ENCODE peak calls at places on chromosomes 13 and 19, in eight cellular contexts. L is activated CD4-positive, alpha-beta T cell treated with anti-CD3 and anti-CD28 coated beads, Interleukin-2, amount 10 ng/mL, durations not matched to agents 7 days and 5 days; P is ureter; K is psoas muscle; B is A549; O is prostate gland; E is HT-29; M is BJ. X is an unnamed sample.
A peak's percentile ranks its signal among the peaks of the same experiment; 100 is the strongest.

GRCh38 chr13:50990540-50991506 is 81.2 kb downstream of the RNASEH2B start:
- DNase-seq in B (no peak), P (no peak), K (peak; percentile 51), L (no peak), M (peak; percentile 23), E (no peak), O (no peak), X (no peak)

GRCh38 chr13:100513987-100514670 is 74.5 kb downstream of the GGACT start:
- DNase-seq in O (no peak), P (no peak), K (no peak), M (no peak), E (no peak), L (no peak), B (no peak), X (no peak)

GRCh38 chr13:77309254-77309653 is 17.6 kb downstream of the MYCBP2 start:
- DNase-seq in K (no peak), E (no peak), L (no peak), O (no peak), M (no peak), P (no peak), B (no peak), X (no peak)

GRCh38 chr13:37681295-37682032 is 82.9 kb upstream of the POSTN start:
- DNase-seq in E (no peak), O (no peak), B (no peak), L (no peak), M (peak; percentile 79), P (no peak), K (no peak), X (no peak)

GRCh38 chr19:40609561-40610395 is 8.6 kb downstream of the LTBP4 start:
- DNase-seq in O (peak; percentile 88), L (peak; percentile 88), E (peak; percentile 99), K (peak; percentile 87), P (peak; percentile 96), M (no peak), B (peak; percentile 98), X (peak; percentile 97)

GRCh38 chr13:114064516-114065140 is 67.8 kb downstream of the RASA3 start:
- DNase-seq in E (no peak), P (no peak), L (no peak), M (no peak), B (no peak), K (peak; percentile 46), O (peak; percentile 36), X (no peak)

GRCh38 chr13:45303866-45304265 is 37.1 kb downstream of the TPT1 start:
- DNase-seq in M (no peak), K (no peak), O (no peak), L (no peak), P (no peak), E (no peak), B (no peak), X (no peak)

GRCh38 chr13:40283666-40284065 is 382.8 kb downstream of the FOXO1 start:
- DNase-seq in E (no peak), O (peak; percentile 30), M (no peak), K (no peak), B (no peak), P (no peak), L (no peak), X (no peak)

GRCh38 chr19:41945135-41945766 is 13.9 kb downstream of the RABAC1 start:
- DNase-seq in P (no peak), B (no peak), L (peak; percentile 79), E (no peak), M (no peak), O (peak; percentile 17), K (no peak), X (no peak)

GRCh38 chr19:47512183-47512947 is 2.5 kb downstream of the NAPA start:
- DNase-seq in O (peak; percentile 85), K (no peak), E (peak; percentile 77), L (peak; percentile 40), M (peak; percentile 9), P (peak; percentile 83), B (no peak), X (peak; percentile 76)

GRCh38 chr13:109010912-109011311 is 381.5 kb downstream of the MYO16 start:
- DNase-seq in K (no peak), M (no peak), E (no peak), L (no peak), B (no peak), O (no peak), P (no peak), X (no peak)

GRCh38 chr19:8209111-8209964 is at the start of gene CERS4:
- DNase-seq in O (peak; percentile 76), K (peak; percentile 78), L (peak; percentile 77), E (no peak), M (no peak), P (peak; percentile 76), B (peak; percentile 43), X (peak; percentile 77)

GRCh38 chr19:35718345-35719041 is 690 bp downstream of the KMT2B start:
- DNase-seq in M (no peak), O (no peak), E (peak; percentile 51), P (no peak), K (peak; percentile 40), L (peak; percentile 54), B (peak; percentile 50), X (peak; percentile 45)

GRCh38 chr13:98278068-98278619 is 101.1 kb upstream of the RNF113B start:
- DNase-seq in M (no peak), K (no peak), B (no peak), O (no peak), E (no peak), P (no peak), L (no peak), X (no peak)

GRCh38 chr13:26589754-26590153 is 32.3 kb downstream of the WASF3 start:
- DNase-seq in P (no peak), O (no peak), E (no peak), L (no peak), M (no peak), K (no peak), B (no peak), X (no peak)

GRCh38 chr13:111139874-111140561 is 24.9 kb downstream of the ARHGEF7 start:
- DNase-seq in B (no peak), M (no peak), O (no peak), L (no peak), P (no peak), K (no peak), E (peak; percentile 63), X (no peak)

GRCh38 chr19:35754365-35755139 is 2.3 kb downstream of the HSPB6 start:
- DNase-seq in K (no peak), E (no peak), O (no peak), L (no peak), M (no peak), B (no peak), P (peak; percentile 44), X (no peak)

GRCh38 chr13:37201081-37201480 is 95.6 kb upstream of the CSNK1A1L start:
- DNase-seq in B (no peak), E (no peak), M (no peak), L (no peak), P (no peak), K (no peak), O (no peak), X (no peak)

GRCh38 chr19:5090465-5090779 is 121.5 kb downstream of the KDM4B start:
- DNase-seq in O (no peak), L (no peak), P (no peak), E (no peak), M (no peak), B (no peak), K (no peak), X (no peak)

GRCh38 chr13:91729859-91730258 is 331.4 kb downstream of the GPC5 start:
- DNase-seq in L (no peak), K (no peak), B (no peak), E (no peak), M (no peak), P (no peak), O (no peak), X (no peak)

GRCh38 chr19:8567522-8568172 is 9.6 kb downstream of the MYO1F start:
- DNase-seq in B (no peak), E (no peak), M (no peak), L (no peak), O (no peak), K (no peak), P (no peak), X (peak; percentile 41)

GRCh38 chr19:2460245-2460644 is 3.5 kb upstream of the LMNB2 start:
- DNase-seq in P (no peak), M (no peak), L (no peak), E (no peak), O (no peak), B (no peak), K (no peak), X (no peak)

GRCh38 chr13:95552208-95552538 is 347 bp upstream of the CLDN10 start:
- DNase-seq in B (no peak), L (no peak), O (no peak), K (no peak), P (no peak), M (no peak), E (no peak), X (no peak)

GRCh38 chr13:42751693-42752092 is 29.7 kb upstream of the FAM216B start:
- DNase-seq in B (no peak), O (no peak), L (no peak), M (no peak), P (no peak), E (no peak), K (no peak), X (no peak)

GRCh38 chr13:74129500-74130144 is 4.6 kb downstream of the KLF12 start:
- DNase-seq in M (no peak), B (no peak), P (no peak), K (no peak), O (no peak), E (no peak), L (peak; percentile 47), X (no peak)

GRCh38 chr19:2456301-2456570 is 523 bp downstream of the LMNB2 start:
- DNase-seq in E (no peak), P (no peak), M (no peak), L (no peak), B (no peak), O (no peak), K (no peak), X (no peak)

GRCh38 chr13:88068975-88069374 is 397.8 kb downstream of the SLITRK5 start:
- DNase-seq in L (no peak), E (peak; percentile 58), M (no peak), K (no peak), B (no peak), O (no peak), P (no peak), X (no peak)

GRCh38 chr13:96762876-96763275 is 231.4 kb downstream of the OXGR1 start:
- DNase-seq in K (no peak), B (no peak), E (no peak), L (no peak), M (no peak), O (no peak), P (no peak), X (no peak)

GRCh38 chr19:11130824-11131455 is 24.6 kb downstream of the SPC24 start:
- DNase-seq in M (no peak), B (peak; percentile 80), O (peak; percentile 70), P (peak; percentile 82), K (peak; percentile 85), E (peak; percentile 82), L (peak; percentile 68), X (peak; percentile 74)

GRCh38 chr19:55173717-55174409 is 6.2 kb downstream of the SYT5 start:
- DNase-seq in B (peak; percentile 95), P (no peak), L (peak; percentile 39), K (peak; percentile 53), O (no peak), M (peak; percentile 47), E (peak; percentile 87), X (no peak)

GRCh38 chr13:43085545-43085944 is 62.2 kb downstream of the DNAJC15 start:
- DNase-seq in L (no peak), P (no peak), O (no peak), K (no peak), M (no peak), B (peak; percentile 8), E (peak; percentile 68), X (no peak)

GRCh38 chr13:81304121-81304659 is 963.3 kb upstream of the SPRY2 start:
- DNase-seq in O (no peak), B (no peak), P (no peak), L (no peak), M (no peak), E (no peak), K (no peak), X (no peak)

GRCh38 chr13:27182844-27183497 is 11.4 kb upstream of the USP12 start:
- DNase-seq in K (peak; percentile 69), M (peak; percentile 69), B (peak; percentile 46), P (peak; percentile 53), E (peak; percentile 87), L (no peak), O (no peak), X (peak; percentile 54)

GRCh38 chr13:35260316-35260715 is 216.2 kb downstream of the MAB21L1 start:
- DNase-seq in L (no peak), K (no peak), O (no peak), M (no peak), B (no peak), E (no peak), P (no peak), X (no peak)

X was measured in lung.